ENCODE peak calls at places on chromosomes 2 and 18, in four cellular contexts. K, J, U and N are unnamed samples.

GRCh38 chr18:24600076-24600654 is 139.7 kb downstream of the HRH4 start:
- DNase-seq in K (peak; percentile 75), J (peak; percentile 82), U (no peak), N (peak; percentile 16)

GRCh38 chr18:77444385-77444784 is 194.7 kb downstream of the GALR1 start:
- DNase-seq in J (no peak), K (no peak), U (no peak), N (no peak)

GRCh38 chr2:42163444-42164045 is 5.6 kb upstream of the EML4 start:
- DNase-seq in K (peak; percentile 92), U (no peak), J (no peak), N (no peak)

GRCh38 chr18:79343567-79344207 is 52.0 kb upstream of the NFATC1 start:
- DNase-seq in K (no peak), J (no peak), U (no peak), N (no peak)

GRCh38 chr2:61405813-61406212 is 65.1 kb downstream of the USP34 start:
- DNase-seq in J (no peak), U (no peak), K (no peak), N (no peak)

GRCh38 chr2:112692496-112692911 is 28.3 kb upstream of the NT5DC4 start:
- DNase-seq in U (no peak), K (peak; percentile 98), J (peak; percentile 69), N (no peak)

GRCh38 chr2:48601349-48601748 is 16.3 kb upstream of the GTF2A1L start:
- DNase-seq in U (no peak), K (peak; percentile 41), J (peak; percentile 28), N (peak; percentile 91)

GRCh38 chr2:142938240-142938639 is 60.8 kb downstream of the KYNU start:
- DNase-seq in U (no peak), K (no peak), J (no peak), N (no peak)

GRCh38 chr2:109724533-109725460 is 69.3 kb upstream of the RGPD5 start:
- DNase-seq in U (no peak), J (no peak), K (no peak), N (no peak)

GRCh38 chr2:74003494-74004211 is 18.9 kb downstream of the TET3 start:
- DNase-seq in K (peak; percentile 82), J (peak; percentile 72), U (no peak), N (no peak)

GRCh38 chr2:56199492-56199891 is 15.7 kb downstream of the CCDC85A start:
- DNase-seq in U (no peak), J (no peak), K (peak; percentile 62), N (no peak)

GRCh38 chr2:203891474-203891873 is 23.9 kb downstream of the CTLA4 start:
- DNase-seq in J (no peak), U (no peak), K (no peak), N (no peak)

DNA sequence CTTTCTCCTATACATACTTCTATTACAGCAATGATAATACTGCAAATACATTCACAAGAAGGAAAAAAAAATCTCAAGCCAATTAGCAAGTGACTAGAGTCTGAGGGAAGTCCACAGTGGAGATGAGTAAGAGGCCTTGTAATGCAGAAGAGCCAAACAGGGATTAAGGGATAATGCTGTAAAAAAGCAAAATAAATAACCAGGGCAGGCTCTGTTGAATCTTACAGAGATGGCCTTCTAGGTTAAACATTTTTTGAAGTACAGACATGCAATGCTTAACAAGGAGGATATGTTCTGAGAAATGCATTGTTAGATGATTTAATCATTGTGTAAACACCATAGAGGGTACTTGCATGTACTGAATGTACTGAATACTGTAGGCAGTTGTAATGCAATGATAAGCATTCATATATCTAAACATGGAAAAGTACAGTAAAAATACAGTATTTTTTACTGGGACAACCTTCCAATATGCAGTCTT is 122.1 kb upstream of the RMDN2 start:
- DNase-seq in J (peak; percentile 89), K (peak; percentile 99), U (no peak), N (no peak)
- H3K27ac ChIP-seq in J (peak overlapping the region; percentile 48), K (peak overlapping the region; percentile 100), U (no peak overlapping the region), N (no peak overlapping the region)

GRCh38 chr18:37553633-37554398 is 11.8 kb downstream of the CELF4 start:
- DNase-seq in U (no peak), J (no peak), K (no peak), N (no peak)
- H3K27me3 ChIP-seq in U (peaks cover 39% of the 10 kb centered on the region), J (no peaks in the 10 kb centered on the region), K (no peaks in the 10 kb centered on the region), N (no peaks in the 10 kb centered on the region)

GRCh38 chr2:25176541-25177368 is 8.4 kb upstream of the POMC start:
- DNase-seq in U (no peak), K (no peak), J (no peak), N (no peak)
- H3K27ac ChIP-seq in U (no peak overlapping the region), K (no peak overlapping the region), J (no peak overlapping the region), N (no peak overlapping the region)

DNA sequence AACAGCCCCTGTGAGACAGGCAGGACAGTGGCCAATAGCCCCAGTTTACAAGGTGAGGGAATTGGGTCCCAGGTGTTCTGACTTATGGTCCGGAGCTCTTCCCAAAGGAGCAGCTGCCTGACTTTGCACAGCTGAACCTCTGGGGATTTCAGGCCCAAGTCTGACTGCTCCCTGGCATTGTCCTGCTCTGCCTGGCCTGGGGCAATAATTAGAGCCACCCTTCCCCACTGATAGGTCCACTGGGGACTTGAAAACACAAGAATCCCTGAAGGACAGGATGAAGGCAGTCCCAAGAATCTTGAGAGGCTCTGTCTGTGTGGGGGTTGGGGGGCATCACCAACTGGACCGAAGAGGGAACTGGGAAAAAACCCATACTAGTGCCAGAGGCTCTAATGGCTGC is 3.7 kb upstream of the FEV start:
- DNase-seq in J (no peak), U (no peak), K (no peak), N (no peak)
- H3K27me3 ChIP-seq in J (no peaks in the 10 kb centered on the region), U (peaks cover 100% of the 10 kb centered on the region), K (peaks cover 95% of the 10 kb centered on the region), N (no peaks in the 10 kb centered on the region)

GRCh38 chr18:59919026-59919425 is 19.2 kb downstream of the PMAIP1 start:
- DNase-seq in J (peak; percentile 75), U (no peak), K (no peak), N (no peak)

GRCh38 chr18:59915606-59916005 is 15.8 kb downstream of the PMAIP1 start:
- DNase-seq in U (no peak), J (no peak), K (peak; percentile 61), N (no peak)

GRCh38 chr18:59917422-59917821 is 17.6 kb downstream of the PMAIP1 start:
- DNase-seq in J (no peak), U (no peak), K (peak; percentile 58), N (no peak)

GRCh38 chr18:59916746-59917145 is 16.9 kb downstream of the PMAIP1 start:
- DNase-seq in J (no peak), K (no peak), U (no peak), N (no peak)

DNA sequence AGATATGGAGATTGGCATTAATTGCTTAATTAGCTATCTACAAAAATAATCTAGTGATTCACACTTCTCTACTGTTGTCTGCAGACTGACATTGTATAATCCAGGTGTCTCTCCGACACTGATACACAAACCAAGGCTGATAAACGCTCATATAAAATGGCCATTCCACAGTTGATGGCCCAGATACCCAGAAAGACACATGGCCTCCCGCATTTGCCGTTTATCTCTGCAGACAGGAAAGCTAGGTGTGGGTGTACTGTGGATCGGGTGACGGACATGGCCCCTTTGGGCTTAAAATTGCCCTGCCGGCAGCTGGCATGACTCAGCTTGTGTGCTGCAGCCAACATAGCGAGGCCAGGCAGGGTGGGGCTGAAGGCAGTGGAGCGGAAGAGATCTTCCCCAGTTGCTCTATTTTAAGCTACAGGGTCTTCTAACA is 18.5 kb downstream of the PMAIP1 start:
- DNase-seq in U (peak; percentile 28), K (peak; percentile 61), J (peak; percentile 86), N (peak; percentile 80)
- H3K27ac ChIP-seq in U (peak overlapping the region; percentile 5), K (no peak overlapping the region), J (peak overlapping the region; percentile 68), N (peak overlapping the region; percentile 11)

DNA sequence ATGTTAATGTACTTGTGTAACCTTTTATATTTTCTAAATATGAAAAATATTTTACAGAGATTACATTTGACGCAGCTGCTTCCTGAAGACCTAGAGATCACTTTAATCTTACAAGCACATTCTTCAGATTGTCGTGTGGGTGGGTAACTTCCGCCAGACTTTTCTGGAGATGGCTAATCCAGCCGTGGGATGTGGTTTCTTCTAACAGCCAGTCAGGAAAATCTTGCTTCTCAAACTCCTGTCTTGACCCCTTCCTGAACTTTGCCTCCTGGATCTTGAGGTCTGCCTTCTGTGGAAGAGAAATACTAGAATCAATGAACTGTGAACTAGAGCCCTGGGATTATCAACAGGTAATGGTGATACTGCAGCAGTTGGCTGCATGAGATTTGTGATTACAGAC is 401.6 kb upstream of the TNP1 start:
- DNase-seq in K (peak; percentile 61), J (peak; percentile 24), U (no peak), N (peak; percentile 47)
- H3K27me3 ChIP-seq in K (no peaks in the 10 kb centered on the region), J (no peaks in the 10 kb centered on the region), U (no peaks in the 10 kb centered on the region), N (no peaks in the 10 kb centered on the region)

GRCh38 chr2:69065735-69066336 is 52.9 kb downstream of the ANTXR1 start:
- DNase-seq in K (no peak), J (no peak), U (no peak), N (no peak)

GRCh38 chr2:69067026-69067630 is 54.1 kb downstream of the ANTXR1 start:
- DNase-seq in J (no peak), K (no peak), U (no peak), N (no peak)

GRCh38 chr2:69070987-69071386 is 58.0 kb downstream of the ANTXR1 start:
- DNase-seq in U (no peak), J (no peak), K (no peak), N (no peak)

GRCh38 chr2:69062307-69062706 is 49.3 kb downstream of the ANTXR1 start:
- DNase-seq in U (no peak), K (no peak), J (no peak), N (no peak)

DNA sequence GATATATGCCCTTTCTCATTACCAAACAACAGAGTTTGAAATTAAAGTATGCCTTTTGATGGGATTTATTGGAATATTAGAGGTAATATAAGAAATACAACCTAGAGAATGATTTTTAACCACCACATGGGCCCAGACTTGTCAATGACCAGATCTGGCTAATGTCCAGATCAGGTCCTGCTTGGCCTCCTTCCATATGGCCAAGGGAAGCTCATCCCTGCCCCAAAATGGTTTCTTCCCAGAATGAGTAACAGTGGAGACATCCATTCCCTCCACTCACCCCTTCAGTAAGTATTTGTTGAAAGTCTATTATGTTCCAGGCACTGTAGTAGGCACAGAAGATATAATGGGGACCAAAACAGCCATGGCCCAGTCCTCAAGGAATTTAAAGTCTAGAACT is 54.9 kb downstream of the ANTXR1 start:
- DNase-seq in U (no peak), J (no peak), K (no peak), N (no peak)
- H3K27ac ChIP-seq in U (no peak overlapping the region), J (no peak overlapping the region), K (no peak overlapping the region), N (no peak overlapping the region)